ENCODE peak calls at places on chromosomes 1 and 21, in ten cellular contexts. One of them, this sample, is unnamed.

GRCh38 chr1:59570524-59570923 is 244.2 kb upstream of the HOOK1 start:
- DNase-seq in hypothalamus: no peak
- DNase-seq in stimulated activated CD4-positive, alpha-beta T cell treated with anti-CD3 and anti-CD28 coated beads, Interleukin-1b, Interleukin-23, amount 100 ng/mL, for 24 hours: no peak
- DNase-seq in EH: no peak
- DNase-seq in lung: no peak
- DNase-seq in endodermal cell: no peak
- DNase-seq in adrenal gland: no peak
- DNase-seq in CD8-positive, alpha-beta memory T cell: peak
- DNase-seq in frontal cortex: no peak
- DNase-seq in cerebellar nuclear complex: no peak
- DNase-seq in this sample: no peak

GRCh38 chr1:165434264-165434663 is 10.7 kb downstream of the RXRG start:
- DNase-seq in hypothalamus: no peak
- DNase-seq in stimulated activated CD4-positive, alpha-beta T cell treated with anti-CD3 and anti-CD28 coated beads, Interleukin-1b, Interleukin-23, amount 100 ng/mL, for 24 hours: no peak
- DNase-seq in EH: no peak
- DNase-seq in lung: no peak
- DNase-seq in endodermal cell: peak
- DNase-seq in adrenal gland: no peak
- DNase-seq in CD8-positive, alpha-beta memory T cell: no peak
- DNase-seq in frontal cortex: no peak
- DNase-seq in cerebellar nuclear complex: no peak
- DNase-seq in this sample: no peak

GRCh38 chr1:91697322-91698260 is 188.4 kb downstream of the TGFBR3 start:
- DNase-seq in hypothalamus: no peak
- DNase-seq in stimulated activated CD4-positive, alpha-beta T cell treated with anti-CD3 and anti-CD28 coated beads, Interleukin-1b, Interleukin-23, amount 100 ng/mL, for 24 hours: no peak
- DNase-seq in EH: peak
- DNase-seq in lung: no peak
- DNase-seq in endodermal cell: no peak
- DNase-seq in adrenal gland: no peak
- DNase-seq in CD8-positive, alpha-beta memory T cell: peak
- DNase-seq in frontal cortex: no peak
- DNase-seq in cerebellar nuclear complex: no peak
- DNase-seq in this sample: no peak

GRCh38 chr21:41744028-41744940 is 22.6 kb downstream of the RIPK4 start:
- DNase-seq in hypothalamus: no peak
- DNase-seq in stimulated activated CD4-positive, alpha-beta T cell treated with anti-CD3 and anti-CD28 coated beads, Interleukin-1b, Interleukin-23, amount 100 ng/mL, for 24 hours: no peak
- DNase-seq in EH: peak
- DNase-seq in lung: no peak
- DNase-seq in endodermal cell: no peak
- DNase-seq in adrenal gland: no peak
- DNase-seq in CD8-positive, alpha-beta memory T cell: no peak
- DNase-seq in frontal cortex: no peak
- DNase-seq in cerebellar nuclear complex: no peak
- DNase-seq in this sample: no peak

GRCh38 chr1:172600615-172601014 is 58.3 kb upstream of the FASLG start:
- DNase-seq in hypothalamus: no peak
- DNase-seq in stimulated activated CD4-positive, alpha-beta T cell treated with anti-CD3 and anti-CD28 coated beads, Interleukin-1b, Interleukin-23, amount 100 ng/mL, for 24 hours: no peak
- DNase-seq in EH: no peak
- DNase-seq in lung: no peak
- DNase-seq in endodermal cell: no peak
- DNase-seq in adrenal gland: no peak
- DNase-seq in CD8-positive, alpha-beta memory T cell: no peak
- DNase-seq in frontal cortex: no peak
- DNase-seq in cerebellar nuclear complex: no peak
- DNase-seq in this sample: no peak

GRCh38 chr1:217333939-217334338 is 297.0 kb downstream of the GPATCH2 start:
- DNase-seq in hypothalamus: peak
- DNase-seq in stimulated activated CD4-positive, alpha-beta T cell treated with anti-CD3 and anti-CD28 coated beads, Interleukin-1b, Interleukin-23, amount 100 ng/mL, for 24 hours: no peak
- DNase-seq in EH: peak
- DNase-seq in lung: no peak
- DNase-seq in endodermal cell: peak
- DNase-seq in adrenal gland: no peak
- DNase-seq in CD8-positive, alpha-beta memory T cell: no peak
- DNase-seq in frontal cortex: no peak
- DNase-seq in cerebellar nuclear complex: no peak
- DNase-seq in this sample: no peak

GRCh38 chr1:31549807-31550620 is 26.3 kb upstream of the TINAGL1 start:
- DNase-seq in hypothalamus: no peak
- DNase-seq in stimulated activated CD4-positive, alpha-beta T cell treated with anti-CD3 and anti-CD28 coated beads, Interleukin-1b, Interleukin-23, amount 100 ng/mL, for 24 hours: no peak
- DNase-seq in EH: peak
- DNase-seq in lung: no peak
- DNase-seq in endodermal cell: no peak
- DNase-seq in adrenal gland: no peak
- DNase-seq in CD8-positive, alpha-beta memory T cell: no peak
- DNase-seq in frontal cortex: no peak
- DNase-seq in cerebellar nuclear complex: no peak
- DNase-seq in this sample: peak

GRCh38 chr1:45148209-45148608 is 58.2 kb downstream of the ZSWIM5 start:
- DNase-seq in hypothalamus: no peak
- DNase-seq in stimulated activated CD4-positive, alpha-beta T cell treated with anti-CD3 and anti-CD28 coated beads, Interleukin-1b, Interleukin-23, amount 100 ng/mL, for 24 hours: no peak
- DNase-seq in EH: no peak
- DNase-seq in lung: no peak
- DNase-seq in endodermal cell: no peak
- DNase-seq in adrenal gland: no peak
- DNase-seq in CD8-positive, alpha-beta memory T cell: no peak
- DNase-seq in frontal cortex: no peak
- DNase-seq in cerebellar nuclear complex: no peak
- DNase-seq in this sample: no peak

GRCh38 chr1:43934279-43934985 is 831 bp downstream of the ARTN start:
- DNase-seq in hypothalamus: peak
- DNase-seq in stimulated activated CD4-positive, alpha-beta T cell treated with anti-CD3 and anti-CD28 coated beads, Interleukin-1b, Interleukin-23, amount 100 ng/mL, for 24 hours: no peak
- DNase-seq in EH: peak
- DNase-seq in lung: peak
- DNase-seq in endodermal cell: peak
- DNase-seq in adrenal gland: no peak
- DNase-seq in CD8-positive, alpha-beta memory T cell: peak
- DNase-seq in frontal cortex: peak
- DNase-seq in cerebellar nuclear complex: no peak
- DNase-seq in this sample: peak

GRCh38 chr1:15260418-15261154 is 13.6 kb downstream of the FHAD1 start:
- DNase-seq in hypothalamus: no peak
- DNase-seq in stimulated activated CD4-positive, alpha-beta T cell treated with anti-CD3 and anti-CD28 coated beads, Interleukin-1b, Interleukin-23, amount 100 ng/mL, for 24 hours: no peak
- DNase-seq in EH: no peak
- DNase-seq in lung: no peak
- DNase-seq in endodermal cell: peak
- DNase-seq in adrenal gland: peak
- DNase-seq in CD8-positive, alpha-beta memory T cell: no peak
- DNase-seq in frontal cortex: no peak
- DNase-seq in cerebellar nuclear complex: no peak
- DNase-seq in this sample: no peak

GRCh38 chr21:31108969-31109368 is 70.7 kb upstream of the KRTAP19-8 start:
- DNase-seq in hypothalamus: no peak
- DNase-seq in stimulated activated CD4-positive, alpha-beta T cell treated with anti-CD3 and anti-CD28 coated beads, Interleukin-1b, Interleukin-23, amount 100 ng/mL, for 24 hours: no peak
- DNase-seq in EH: peak
- DNase-seq in lung: no peak
- DNase-seq in endodermal cell: no peak
- DNase-seq in adrenal gland: no peak
- DNase-seq in CD8-positive, alpha-beta memory T cell: no peak
- DNase-seq in frontal cortex: no peak
- DNase-seq in cerebellar nuclear complex: no peak
- DNase-seq in this sample: no peak

GRCh38 chr1:218480137-218480536 is 135.0 kb downstream of the TGFB2 start:
- DNase-seq in hypothalamus: no peak
- DNase-seq in stimulated activated CD4-positive, alpha-beta T cell treated with anti-CD3 and anti-CD28 coated beads, Interleukin-1b, Interleukin-23, amount 100 ng/mL, for 24 hours: no peak
- DNase-seq in EH: peak
- DNase-seq in lung: no peak
- DNase-seq in endodermal cell: no peak
- DNase-seq in adrenal gland: no peak
- DNase-seq in CD8-positive, alpha-beta memory T cell: no peak
- DNase-seq in frontal cortex: no peak
- DNase-seq in cerebellar nuclear complex: no peak
- DNase-seq in this sample: no peak